ENCODE peak calls at places on chromosomes 13 and 19, in seven cellular contexts. One of them, this sample, is unnamed.

GRCh38 chr19:31220540-31220939 is 128.7 kb downstream of the TSHZ3 start:
- DNase-seq in dorsolateral prefrontal cortex: no peak
- DNase-seq in fibroblast of the aortic adventitia: no peak
- DNase-seq in tibial nerve: no peak
- DNase-seq in IMR-90: no peak
- DNase-seq in thoracic aorta: no peak
- DNase-seq in right lobe of liver: no peak
- DNase-seq in this sample: peak; percentile 38

GRCh38 chr13:111907341-111907880 is 159.5 kb upstream of the SOX1 start:
- DNase-seq in dorsolateral prefrontal cortex: peak; percentile 23
- DNase-seq in fibroblast of the aortic adventitia: no peak
- DNase-seq in tibial nerve: no peak
- DNase-seq in IMR-90: no peak
- DNase-seq in thoracic aorta: no peak
- DNase-seq in right lobe of liver: no peak
- DNase-seq in this sample: no peak

GRCh38 chr19:57850553-57851017 is 926 bp downstream of the ZNF587 start:
- DNase-seq in dorsolateral prefrontal cortex: no peak
- DNase-seq in fibroblast of the aortic adventitia: peak; percentile 21
- DNase-seq in tibial nerve: no peak
- DNase-seq in IMR-90: peak; percentile 31
- DNase-seq in thoracic aorta: no peak
- DNase-seq in right lobe of liver: no peak
- DNase-seq in this sample: peak; percentile 54

GRCh38 chr19:28294395-28294794 is 918.6 kb downstream of the UQCRFS1 start:
- DNase-seq in dorsolateral prefrontal cortex: no peak
- DNase-seq in fibroblast of the aortic adventitia: peak; percentile 55
- DNase-seq in tibial nerve: no peak
- DNase-seq in IMR-90: no peak
- DNase-seq in thoracic aorta: no peak
- DNase-seq in right lobe of liver: no peak
- DNase-seq in this sample: peak; percentile 63

GRCh38 chr19:32817913-32818476 is 51.6 kb downstream of the SLC7A9 start:
- DNase-seq in dorsolateral prefrontal cortex: no peak
- DNase-seq in fibroblast of the aortic adventitia: no peak
- DNase-seq in tibial nerve: no peak
- DNase-seq in IMR-90: no peak
- DNase-seq in thoracic aorta: no peak
- DNase-seq in right lobe of liver: no peak
- DNase-seq in this sample: no peak

GRCh38 chr13:71374471-71375041 is 492.4 kb downstream of the DACH1 start:
- DNase-seq in dorsolateral prefrontal cortex: no peak
- DNase-seq in fibroblast of the aortic adventitia: no peak
- DNase-seq in tibial nerve: no peak
- DNase-seq in IMR-90: no peak
- DNase-seq in thoracic aorta: no peak
- DNase-seq in right lobe of liver: no peak
- DNase-seq in this sample: peak; percentile 23

GRCh38 chr19:54337858-54338230 is 1.1 kb downstream of the LILRA4 start:
- DNase-seq in dorsolateral prefrontal cortex: no peak
- DNase-seq in fibroblast of the aortic adventitia: no peak
- DNase-seq in tibial nerve: no peak
- DNase-seq in IMR-90: no peak
- DNase-seq in thoracic aorta: no peak
- DNase-seq in right lobe of liver: no peak
- DNase-seq in this sample: no peak

GRCh38 chr19:47111081-47111589 is 2.4 kb downstream of the ZC3H4 start:
- DNase-seq in dorsolateral prefrontal cortex: peak; percentile 57
- DNase-seq in fibroblast of the aortic adventitia: no peak
- DNase-seq in tibial nerve: no peak
- DNase-seq in IMR-90: no peak
- DNase-seq in thoracic aorta: no peak
- DNase-seq in right lobe of liver: peak; percentile 66
- DNase-seq in this sample: peak; percentile 19

GRCh38 chr19:21084343-21084742 is 2.3 kb downstream of the ZNF714 start:
- DNase-seq in dorsolateral prefrontal cortex: no peak
- DNase-seq in fibroblast of the aortic adventitia: peak; percentile 5
- DNase-seq in tibial nerve: no peak
- DNase-seq in IMR-90: peak; percentile 79
- DNase-seq in thoracic aorta: no peak
- DNase-seq in right lobe of liver: no peak
- DNase-seq in this sample: peak; percentile 66

GRCh38 chr19:35350591-35350990 is 2.9 kb downstream of the FFAR1 start:
- DNase-seq in dorsolateral prefrontal cortex: no peak
- DNase-seq in fibroblast of the aortic adventitia: no peak
- DNase-seq in tibial nerve: no peak
- DNase-seq in IMR-90: no peak
- DNase-seq in thoracic aorta: no peak
- DNase-seq in right lobe of liver: peak; percentile 42
- DNase-seq in this sample: no peak

DNA sequence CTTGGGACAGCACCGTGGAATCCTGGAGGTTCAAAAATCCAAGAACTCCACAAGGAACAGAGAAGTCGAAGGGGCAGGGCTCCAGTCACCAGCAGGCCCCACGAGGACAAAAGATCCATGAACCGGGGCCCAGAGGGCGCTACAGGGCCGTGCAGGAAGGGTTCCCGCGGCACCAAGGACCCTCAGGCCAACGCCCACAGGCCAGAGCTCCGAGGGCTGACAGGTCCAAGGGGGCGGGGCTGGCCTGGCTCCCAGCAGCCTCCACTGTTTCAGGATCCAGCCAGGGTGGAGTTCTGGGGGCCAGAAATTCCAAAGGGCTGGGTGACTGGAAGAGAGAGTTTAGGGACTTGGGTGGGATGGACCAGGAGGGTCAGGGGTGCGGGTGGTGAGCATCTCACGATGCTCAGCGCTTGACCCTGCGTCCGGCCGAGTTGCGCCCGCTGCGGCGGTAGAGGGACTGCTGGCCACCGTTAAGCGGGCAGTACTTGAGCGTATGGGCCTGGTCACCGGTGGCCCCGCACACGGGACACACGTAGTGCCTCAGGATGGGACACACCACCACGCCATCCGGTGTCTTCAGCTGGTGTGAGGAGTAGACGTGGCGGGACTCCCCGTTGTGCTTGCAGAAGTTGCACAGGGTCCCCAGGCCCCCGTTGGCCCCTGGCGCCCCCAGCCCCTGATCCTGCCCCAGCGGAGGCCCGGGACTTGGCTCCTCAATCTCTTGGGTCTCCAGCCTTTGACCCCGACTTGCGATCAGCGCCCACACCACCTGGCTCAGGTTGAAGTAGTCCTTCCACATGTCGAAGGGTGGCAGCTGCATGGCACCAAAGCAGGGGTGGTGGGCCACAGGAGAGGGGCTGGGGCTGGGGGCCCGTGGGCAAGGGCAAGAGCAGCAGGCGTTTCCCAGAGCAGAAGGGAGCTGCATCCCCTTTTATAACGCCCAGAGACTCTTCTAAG is at the start of gene NANOS2:
- DNase-seq in dorsolateral prefrontal cortex: no peak
- DNase-seq in fibroblast of the aortic adventitia: peak; percentile 37
- DNase-seq in tibial nerve: no peak
- DNase-seq in IMR-90: no peak
- DNase-seq in thoracic aorta: no peak
- DNase-seq in right lobe of liver: no peak
- DNase-seq in this sample: no peak
- TF ChIP-seq CTCF in dorsolateral prefrontal cortex: peak; percentile 37
- TF ChIP-seq CTCF in fibroblast of the aortic adventitia: peak; percentile 36
- TF ChIP-seq CTCF in tibial nerve: no peak
- TF ChIP-seq CTCF in IMR-90: no peak
- TF ChIP-seq CTCF in thoracic aorta: no peak
- TF ChIP-seq CTCF in right lobe of liver: no peak
- TF ChIP-seq CTCF in this sample: no peak

DNA sequence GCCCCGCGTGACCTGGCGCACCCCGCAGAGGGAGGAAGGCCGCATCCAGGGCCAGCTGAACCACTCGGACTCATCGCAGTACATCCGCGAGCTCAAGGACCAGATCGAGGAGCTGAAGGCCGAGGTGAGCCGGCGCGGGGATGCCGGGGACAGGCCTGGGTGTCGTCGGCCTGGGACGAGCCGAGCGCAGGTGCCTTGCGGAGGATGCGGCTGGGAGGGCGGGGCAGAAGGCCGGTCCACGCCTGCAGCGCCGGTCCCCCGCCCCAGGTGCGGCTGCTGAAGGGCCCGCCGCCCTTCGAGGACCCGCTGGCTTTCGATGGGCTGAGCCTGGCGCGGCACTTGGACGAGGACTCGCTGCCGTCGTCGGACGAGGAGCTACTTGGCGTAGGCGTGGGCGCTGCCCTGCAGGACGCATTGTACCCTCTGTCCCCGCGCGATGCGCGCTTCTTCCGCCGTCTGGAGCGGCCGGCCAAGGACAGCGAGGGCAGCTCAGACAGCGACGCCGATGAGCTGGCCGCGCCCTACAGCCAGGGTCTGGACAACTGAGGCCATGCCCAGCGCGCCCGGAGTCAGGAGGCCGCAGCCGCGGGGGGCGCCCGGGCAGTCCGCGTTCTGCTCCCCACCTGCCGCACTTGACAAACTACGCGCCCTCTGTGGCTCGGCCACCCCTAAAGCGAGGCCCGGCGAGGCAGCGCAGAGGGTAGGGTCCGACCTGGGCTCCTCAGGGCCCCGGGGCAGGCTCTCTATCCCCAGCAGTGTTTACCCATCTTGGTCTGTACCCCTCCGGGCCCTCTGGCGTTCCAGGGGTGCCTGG is 10.8 kb downstream of the PRR36 start:
- DNase-seq in dorsolateral prefrontal cortex: no peak
- DNase-seq in fibroblast of the aortic adventitia: no peak
- DNase-seq in tibial nerve: no peak
- DNase-seq in IMR-90: no peak
- DNase-seq in thoracic aorta: no peak
- DNase-seq in right lobe of liver: peak; percentile 59
- DNase-seq in this sample: no peak
- H3K4me3 ChIP-seq in dorsolateral prefrontal cortex: no peak overlapping the region
- H3K4me3 ChIP-seq in fibroblast of the aortic adventitia: no peak overlapping the region
- H3K4me3 ChIP-seq in tibial nerve: no peak overlapping the region
- H3K4me3 ChIP-seq in IMR-90: no peak overlapping the region
- H3K4me3 ChIP-seq in thoracic aorta: no peak overlapping the region
- H3K4me3 ChIP-seq in right lobe of liver: no peak overlapping the region
- H3K4me3 ChIP-seq in this sample: no peak overlapping the region

GRCh38 chr13:44117351-44117750 is 237.6 kb downstream of the LACC1 start:
- DNase-seq in dorsolateral prefrontal cortex: no peak
- DNase-seq in fibroblast of the aortic adventitia: peak; percentile 44
- DNase-seq in tibial nerve: no peak
- DNase-seq in IMR-90: peak; percentile 48
- DNase-seq in thoracic aorta: no peak
- DNase-seq in right lobe of liver: no peak
- DNase-seq in this sample: peak; percentile 50

GRCh38 chr13:44112700-44113329 is 233.1 kb downstream of the LACC1 start:
- DNase-seq in dorsolateral prefrontal cortex: no peak
- DNase-seq in fibroblast of the aortic adventitia: no peak
- DNase-seq in tibial nerve: no peak
- DNase-seq in IMR-90: no peak
- DNase-seq in thoracic aorta: no peak
- DNase-seq in right lobe of liver: no peak
- DNase-seq in this sample: no peak

GRCh38 chr13:44120814-44121505 is 241.3 kb downstream of the LACC1 start:
- DNase-seq in dorsolateral prefrontal cortex: no peak
- DNase-seq in fibroblast of the aortic adventitia: no peak
- DNase-seq in tibial nerve: no peak
- DNase-seq in IMR-90: no peak
- DNase-seq in thoracic aorta: no peak
- DNase-seq in right lobe of liver: no peak
- DNase-seq in this sample: no peak

GRCh38 chr13:44111701-44112100 is 232.0 kb downstream of the LACC1 start:
- DNase-seq in dorsolateral prefrontal cortex: no peak
- DNase-seq in fibroblast of the aortic adventitia: no peak
- DNase-seq in tibial nerve: no peak
- DNase-seq in IMR-90: no peak
- DNase-seq in thoracic aorta: no peak
- DNase-seq in right lobe of liver: no peak
- DNase-seq in this sample: no peak

DNA sequence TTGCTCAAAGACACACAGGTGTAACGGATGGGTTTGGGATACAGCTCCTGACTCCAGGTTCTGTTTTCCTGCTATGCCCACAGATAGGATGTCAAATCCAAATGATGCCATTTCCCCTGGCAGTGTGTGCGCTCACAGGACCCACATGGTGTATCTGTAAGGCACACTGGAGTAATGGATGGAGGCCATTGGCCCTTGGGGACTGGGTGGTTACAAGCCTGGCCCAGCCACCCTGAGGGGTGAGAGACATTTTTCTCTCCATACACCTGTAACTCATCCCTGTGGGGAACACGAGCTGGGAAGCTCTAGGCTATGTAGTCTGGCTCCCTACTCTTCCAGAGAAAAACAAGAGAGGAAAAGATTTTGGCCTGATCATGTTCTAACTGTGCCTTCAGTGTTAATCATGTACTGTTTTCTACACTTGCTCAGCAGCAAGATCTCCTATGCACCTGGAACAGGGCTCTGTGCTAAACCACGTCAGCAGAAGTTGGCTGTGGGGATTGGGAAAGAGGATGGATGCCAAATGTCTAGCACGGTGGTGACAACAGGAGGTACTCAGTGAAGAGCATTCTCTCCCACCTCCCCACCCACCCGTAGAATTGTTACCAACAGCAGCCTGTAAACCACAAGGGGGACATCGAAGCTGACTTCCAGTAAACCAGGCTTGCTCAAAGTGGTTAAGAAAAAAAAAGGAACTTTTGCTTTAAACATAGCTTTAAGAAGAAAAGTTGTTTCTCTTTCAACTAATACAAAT is 237.0 kb downstream of the LACC1 start:
- DNase-seq in dorsolateral prefrontal cortex: no peak
- DNase-seq in fibroblast of the aortic adventitia: peak; percentile 28
- DNase-seq in tibial nerve: no peak
- DNase-seq in IMR-90: peak; percentile 18
- DNase-seq in thoracic aorta: no peak
- DNase-seq in right lobe of liver: no peak
- DNase-seq in this sample: peak; percentile 30
- TF ChIP-seq CTCF in dorsolateral prefrontal cortex: no peak
- TF ChIP-seq CTCF in fibroblast of the aortic adventitia: peak; percentile 42
- TF ChIP-seq CTCF in tibial nerve: no peak
- TF ChIP-seq CTCF in IMR-90: peak; percentile 10
- TF ChIP-seq CTCF in thoracic aorta: peak; percentile 16
- TF ChIP-seq CTCF in right lobe of liver: no peak
- TF ChIP-seq CTCF in this sample: peak; percentile 41

GRCh38 chr19:2561895-2562294 is 86.0 kb downstream of the GADD45B start:
- DNase-seq in dorsolateral prefrontal cortex: no peak
- DNase-seq in fibroblast of the aortic adventitia: no peak
- DNase-seq in tibial nerve: no peak
- DNase-seq in IMR-90: no peak
- DNase-seq in thoracic aorta: no peak
- DNase-seq in right lobe of liver: peak; percentile 43
- DNase-seq in this sample: no peak

GRCh38 chr19:2558543-2558942 is 82.6 kb downstream of the GADD45B start:
- DNase-seq in dorsolateral prefrontal cortex: no peak
- DNase-seq in fibroblast of the aortic adventitia: no peak
- DNase-seq in tibial nerve: no peak
- DNase-seq in IMR-90: no peak
- DNase-seq in thoracic aorta: no peak
- DNase-seq in right lobe of liver: peak; percentile 13
- DNase-seq in this sample: no peak

GRCh38 chr19:2560369-2560768 is 84.4 kb downstream of the GADD45B start:
- DNase-seq in dorsolateral prefrontal cortex: no peak
- DNase-seq in fibroblast of the aortic adventitia: no peak
- DNase-seq in tibial nerve: no peak
- DNase-seq in IMR-90: no peak
- DNase-seq in thoracic aorta: no peak
- DNase-seq in right lobe of liver: peak; percentile 47
- DNase-seq in this sample: no peak

GRCh38 chr19:2557093-2557440 is 81.1 kb downstream of the GADD45B start:
- DNase-seq in dorsolateral prefrontal cortex: no peak
- DNase-seq in fibroblast of the aortic adventitia: no peak
- DNase-seq in tibial nerve: no peak
- DNase-seq in IMR-90: no peak
- DNase-seq in thoracic aorta: no peak
- DNase-seq in right lobe of liver: no peak
- DNase-seq in this sample: no peak

GRCh38 chr19:2561221-2561620 is 85.3 kb downstream of the GADD45B start:
- DNase-seq in dorsolateral prefrontal cortex: no peak
- DNase-seq in fibroblast of the aortic adventitia: no peak
- DNase-seq in tibial nerve: no peak
- DNase-seq in IMR-90: no peak
- DNase-seq in thoracic aorta: no peak
- DNase-seq in right lobe of liver: peak; percentile 42
- DNase-seq in this sample: no peak
- H3K4me3 ChIP-seq in dorsolateral prefrontal cortex: no peak overlapping the region
- H3K4me3 ChIP-seq in fibroblast of the aortic adventitia: no peak overlapping the region
- H3K4me3 ChIP-seq in tibial nerve: no peak overlapping the region
- H3K4me3 ChIP-seq in IMR-90: no peak overlapping the region
- H3K4me3 ChIP-seq in thoracic aorta: no peak overlapping the region
- H3K4me3 ChIP-seq in right lobe of liver: no peak overlapping the region
- H3K4me3 ChIP-seq in this sample: no peak overlapping the region

This sample was measured in choroid plexus epithelial cell.